ENCODE peak calls at places on chromosome X, in ten cellular contexts. One of them, this sample, is unnamed.

GRCh38 chrX:12770440-12770839 is 20.8 kb upstream of the PRPS2 start:
- DNase-seq in GM23338: peak; percentile 34
- DNase-seq in lower leg skin: no peak
- DNase-seq in ascending aorta: no peak
- DNase-seq in fibroblast of pulmonary artery: peak; percentile 50
- DNase-seq in lung: no peak
- DNase-seq in astrocyte of the spinal cord: peak; percentile 32
- DNase-seq in AG10803: peak; percentile 22
- DNase-seq in tibial artery: no peak
- DNase-seq in A549: no peak
- DNase-seq in this sample: peak; percentile 40

GRCh38 chrX:133928365-133928764 is 57.0 kb downstream of the GPC3 start:
- DNase-seq in GM23338: no peak
- DNase-seq in lower leg skin: no peak
- DNase-seq in ascending aorta: no peak
- DNase-seq in fibroblast of pulmonary artery: no peak
- DNase-seq in lung: no peak
- DNase-seq in astrocyte of the spinal cord: no peak
- DNase-seq in AG10803: no peak
- DNase-seq in tibial artery: no peak
- DNase-seq in A549: no peak
- DNase-seq in this sample: no peak

GRCh38 chrX:24858004-24858746 is 157.6 kb downstream of the ARX start:
- DNase-seq in GM23338: no peak
- DNase-seq in lower leg skin: no peak
- DNase-seq in ascending aorta: no peak
- DNase-seq in fibroblast of pulmonary artery: peak; percentile 78
- DNase-seq in lung: no peak
- DNase-seq in astrocyte of the spinal cord: no peak
- DNase-seq in AG10803: peak; percentile 3
- DNase-seq in tibial artery: no peak
- DNase-seq in A549: no peak
- DNase-seq in this sample: peak; percentile 69

GRCh38 chrX:87636533-87636932 is 118.9 kb downstream of the KLHL4 start:
- DNase-seq in GM23338: no peak
- DNase-seq in lower leg skin: peak; percentile 70
- DNase-seq in ascending aorta: no peak
- DNase-seq in fibroblast of pulmonary artery: no peak
- DNase-seq in lung: no peak
- DNase-seq in astrocyte of the spinal cord: no peak
- DNase-seq in AG10803: no peak
- DNase-seq in tibial artery: no peak
- DNase-seq in A549: no peak
- DNase-seq in this sample: no peak

GRCh38 chrX:54030329-54030728 is 13.9 kb downstream of the PHF8 start:
- DNase-seq in GM23338: no peak
- DNase-seq in lower leg skin: no peak
- DNase-seq in ascending aorta: no peak
- DNase-seq in fibroblast of pulmonary artery: no peak
- DNase-seq in lung: no peak
- DNase-seq in astrocyte of the spinal cord: no peak
- DNase-seq in AG10803: no peak
- DNase-seq in tibial artery: no peak
- DNase-seq in A549: no peak
- DNase-seq in this sample: no peak

GRCh38 chrX:119190736-119191282 is 45.3 kb upstream of the PGRMC1 start:
- DNase-seq in GM23338: no peak
- DNase-seq in lower leg skin: no peak
- DNase-seq in ascending aorta: no peak
- DNase-seq in fibroblast of pulmonary artery: peak; percentile 57
- DNase-seq in lung: no peak
- DNase-seq in astrocyte of the spinal cord: no peak
- DNase-seq in AG10803: peak; percentile 64
- DNase-seq in tibial artery: peak; percentile 23
- DNase-seq in A549: no peak
- DNase-seq in this sample: peak; percentile 57

GRCh38 chrX:14095702-14096101 is 66.0 kb upstream of the GEMIN8 start:
- DNase-seq in GM23338: peak; percentile 74
- DNase-seq in lower leg skin: no peak
- DNase-seq in ascending aorta: no peak
- DNase-seq in fibroblast of pulmonary artery: peak; percentile 74
- DNase-seq in lung: peak; percentile 41
- DNase-seq in astrocyte of the spinal cord: peak; percentile 42
- DNase-seq in AG10803: peak; percentile 60
- DNase-seq in tibial artery: peak; percentile 20
- DNase-seq in A549: no peak
- DNase-seq in this sample: peak; percentile 72

GRCh38 chrX:37380920-37381319 is 31.8 kb downstream of the PRRG1 start:
- DNase-seq in GM23338: no peak
- DNase-seq in lower leg skin: no peak
- DNase-seq in ascending aorta: no peak
- DNase-seq in fibroblast of pulmonary artery: peak; percentile 73
- DNase-seq in lung: no peak
- DNase-seq in astrocyte of the spinal cord: peak; percentile 86
- DNase-seq in AG10803: peak; percentile 21
- DNase-seq in tibial artery: no peak
- DNase-seq in A549: peak; percentile 2
- DNase-seq in this sample: peak; percentile 65

GRCh38 chrX:116173006-116173405 is 2.5 kb downstream of the AGTR2 start:
- DNase-seq in GM23338: no peak
- DNase-seq in lower leg skin: no peak
- DNase-seq in ascending aorta: no peak
- DNase-seq in fibroblast of pulmonary artery: no peak
- DNase-seq in lung: no peak
- DNase-seq in astrocyte of the spinal cord: no peak
- DNase-seq in AG10803: no peak
- DNase-seq in tibial artery: no peak
- DNase-seq in A549: no peak
- DNase-seq in this sample: no peak

GRCh38 chrX:8868906-8869305 is 67.7 kb upstream of the FAM9A start:
- DNase-seq in GM23338: no peak
- DNase-seq in lower leg skin: no peak
- DNase-seq in ascending aorta: no peak
- DNase-seq in fibroblast of pulmonary artery: peak; percentile 50
- DNase-seq in lung: no peak
- DNase-seq in astrocyte of the spinal cord: peak; percentile 50
- DNase-seq in AG10803: peak; percentile 48
- DNase-seq in tibial artery: no peak
- DNase-seq in A549: no peak
- DNase-seq in this sample: peak; percentile 51

GRCh38 chrX:48663241-48663640 is 20.4 kb upstream of the WAS start:
- DNase-seq in GM23338: no peak
- DNase-seq in lower leg skin: peak; percentile 20
- DNase-seq in ascending aorta: no peak
- DNase-seq in fibroblast of pulmonary artery: no peak
- DNase-seq in lung: no peak
- DNase-seq in astrocyte of the spinal cord: no peak
- DNase-seq in AG10803: no peak
- DNase-seq in tibial artery: no peak
- DNase-seq in A549: no peak
- DNase-seq in this sample: peak; percentile 2

GRCh38 chrX:11531226-11531625 is 134.5 kb downstream of the ARHGAP6 start:
- DNase-seq in GM23338: no peak
- DNase-seq in lower leg skin: no peak
- DNase-seq in ascending aorta: no peak
- DNase-seq in fibroblast of pulmonary artery: peak; percentile 55
- DNase-seq in lung: no peak
- DNase-seq in astrocyte of the spinal cord: peak; percentile 37
- DNase-seq in AG10803: no peak
- DNase-seq in tibial artery: no peak
- DNase-seq in A549: no peak
- DNase-seq in this sample: peak; percentile 58

GRCh38 chrX:42748067-42748850 is 29.7 kb downstream of the PPP1R2C start:
- DNase-seq in GM23338: no peak
- DNase-seq in lower leg skin: no peak
- DNase-seq in ascending aorta: no peak
- DNase-seq in fibroblast of pulmonary artery: peak; percentile 65
- DNase-seq in lung: no peak
- DNase-seq in astrocyte of the spinal cord: peak; percentile 38
- DNase-seq in AG10803: peak; percentile 50
- DNase-seq in tibial artery: no peak
- DNase-seq in A549: no peak
- DNase-seq in this sample: peak; percentile 56

GRCh38 chrX:2595258-2595657 is 94.5 kb upstream of the DHRSX start:
- DNase-seq in GM23338: no peak
- DNase-seq in lower leg skin: no peak
- DNase-seq in ascending aorta: no peak
- DNase-seq in fibroblast of pulmonary artery: peak; percentile 28
- DNase-seq in lung: no peak
- DNase-seq in astrocyte of the spinal cord: peak; percentile 49
- DNase-seq in AG10803: peak; percentile 86
- DNase-seq in tibial artery: no peak
- DNase-seq in A549: no peak
- DNase-seq in this sample: peak; percentile 28

GRCh38 chrX:65750674-65751469 is 83.4 kb downstream of the MSN start:
- DNase-seq in GM23338: no peak
- DNase-seq in lower leg skin: peak; percentile 42
- DNase-seq in ascending aorta: no peak
- DNase-seq in fibroblast of pulmonary artery: no peak
- DNase-seq in lung: no peak
- DNase-seq in astrocyte of the spinal cord: no peak
- DNase-seq in AG10803: peak; percentile 12
- DNase-seq in tibial artery: no peak
- DNase-seq in A549: no peak
- DNase-seq in this sample: no peak

DNA sequence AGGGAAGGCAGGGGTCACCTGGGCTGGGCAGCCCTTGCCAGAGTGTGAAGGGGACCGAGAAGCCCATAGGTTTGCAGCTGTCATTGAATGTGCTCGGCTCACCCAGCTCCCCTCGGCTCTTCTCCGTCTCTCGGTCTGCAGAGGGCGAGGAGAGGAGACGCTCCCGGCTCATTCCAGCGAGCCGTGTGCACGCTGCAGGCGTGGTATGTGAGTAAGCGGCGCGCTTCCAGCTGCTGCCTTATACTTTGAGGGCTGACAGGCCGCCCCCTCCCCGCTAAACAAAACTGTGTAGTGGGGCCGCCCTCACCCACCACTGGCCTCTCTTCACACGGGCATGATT is 23.0 kb upstream of the BCORL1 start:
- DNase-seq in GM23338: peak; percentile 40
- DNase-seq in lower leg skin: no peak
- DNase-seq in ascending aorta: no peak
- DNase-seq in fibroblast of pulmonary artery: peak; percentile 13
- DNase-seq in lung: no peak
- DNase-seq in astrocyte of the spinal cord: no peak
- DNase-seq in AG10803: no peak
- DNase-seq in tibial artery: no peak
- DNase-seq in A549: no peak
- DNase-seq in this sample: peak; percentile 16
- H3K4me3 ChIP-seq in GM23338: peak overlapping the region; percentile 36
- H3K4me3 ChIP-seq in lower leg skin: no peak overlapping the region
- H3K4me3 ChIP-seq in ascending aorta: no peak overlapping the region
- H3K4me3 ChIP-seq in fibroblast of pulmonary artery: no peak overlapping the region
- H3K4me3 ChIP-seq in lung: no peak overlapping the region
- H3K4me3 ChIP-seq in astrocyte of the spinal cord: no peak overlapping the region
- H3K4me3 ChIP-seq in AG10803: no peak overlapping the region
- H3K4me3 ChIP-seq in tibial artery: no peak overlapping the region
- H3K4me3 ChIP-seq in A549: no peak overlapping the region
- H3K4me3 ChIP-seq in this sample: no peak overlapping the region

GRCh38 chrX:124151195-124151594 is 181.3 kb upstream of the TEX13D start:
- DNase-seq in GM23338: no peak
- DNase-seq in lower leg skin: no peak
- DNase-seq in ascending aorta: no peak
- DNase-seq in fibroblast of pulmonary artery: no peak
- DNase-seq in lung: no peak
- DNase-seq in astrocyte of the spinal cord: no peak
- DNase-seq in AG10803: no peak
- DNase-seq in tibial artery: no peak
- DNase-seq in A549: no peak
- DNase-seq in this sample: no peak
- TF ChIP-seq CTCF in GM23338: peak; percentile 33
- TF ChIP-seq CTCF in lower leg skin: no peak
- TF ChIP-seq CTCF in ascending aorta: no peak
- TF ChIP-seq CTCF in fibroblast of pulmonary artery: no peak
- TF ChIP-seq CTCF in lung: no peak
- TF ChIP-seq CTCF in astrocyte of the spinal cord: no peak
- TF ChIP-seq CTCF in AG10803: no peak
- TF ChIP-seq CTCF in tibial artery: no peak
- TF ChIP-seq CTCF in A549: no peak
- TF ChIP-seq CTCF in this sample: no peak

DNA sequence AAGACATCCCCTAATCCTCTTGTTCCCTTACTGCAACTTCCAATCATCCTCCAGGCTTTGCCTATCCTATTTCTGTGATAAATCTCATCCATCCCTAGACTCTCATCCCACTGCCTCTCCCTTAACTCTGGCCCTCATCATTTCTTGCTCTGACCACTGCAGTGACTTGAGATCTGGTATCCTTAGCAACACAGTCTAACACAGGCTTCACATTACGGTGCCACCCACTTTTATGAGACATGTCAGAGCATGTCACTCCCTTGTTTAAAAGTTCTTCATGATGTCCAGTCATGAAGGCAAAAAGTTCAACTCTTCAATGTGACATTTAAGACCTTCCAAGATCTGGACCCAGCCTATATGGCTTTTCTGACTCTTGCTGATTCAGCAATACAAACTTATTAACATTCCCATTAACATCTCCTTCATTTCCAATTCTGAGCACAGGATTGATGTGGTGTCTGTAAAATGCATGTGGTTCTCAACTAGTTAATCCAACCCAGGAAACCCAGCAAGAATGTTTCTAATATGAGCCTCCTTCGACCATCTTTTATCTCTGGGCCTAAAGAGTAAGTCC is 64.0 kb downstream of the OR13H1 start:
- DNase-seq in GM23338: no peak
- DNase-seq in lower leg skin: no peak
- DNase-seq in ascending aorta: no peak
- DNase-seq in fibroblast of pulmonary artery: no peak
- DNase-seq in lung: no peak
- DNase-seq in astrocyte of the spinal cord: no peak
- DNase-seq in AG10803: no peak
- DNase-seq in tibial artery: no peak
- DNase-seq in A549: no peak
- DNase-seq in this sample: no peak
- H3K4me3 ChIP-seq in GM23338: no peak overlapping the region
- H3K4me3 ChIP-seq in lower leg skin: no peak overlapping the region
- H3K4me3 ChIP-seq in ascending aorta: no peak overlapping the region
- H3K4me3 ChIP-seq in fibroblast of pulmonary artery: no peak overlapping the region
- H3K4me3 ChIP-seq in lung: no peak overlapping the region
- H3K4me3 ChIP-seq in astrocyte of the spinal cord: no peak overlapping the region
- H3K4me3 ChIP-seq in AG10803: no peak overlapping the region
- H3K4me3 ChIP-seq in tibial artery: no peak overlapping the region
- H3K4me3 ChIP-seq in A549: no peak overlapping the region
- H3K4me3 ChIP-seq in this sample: no peak overlapping the region

DNA sequence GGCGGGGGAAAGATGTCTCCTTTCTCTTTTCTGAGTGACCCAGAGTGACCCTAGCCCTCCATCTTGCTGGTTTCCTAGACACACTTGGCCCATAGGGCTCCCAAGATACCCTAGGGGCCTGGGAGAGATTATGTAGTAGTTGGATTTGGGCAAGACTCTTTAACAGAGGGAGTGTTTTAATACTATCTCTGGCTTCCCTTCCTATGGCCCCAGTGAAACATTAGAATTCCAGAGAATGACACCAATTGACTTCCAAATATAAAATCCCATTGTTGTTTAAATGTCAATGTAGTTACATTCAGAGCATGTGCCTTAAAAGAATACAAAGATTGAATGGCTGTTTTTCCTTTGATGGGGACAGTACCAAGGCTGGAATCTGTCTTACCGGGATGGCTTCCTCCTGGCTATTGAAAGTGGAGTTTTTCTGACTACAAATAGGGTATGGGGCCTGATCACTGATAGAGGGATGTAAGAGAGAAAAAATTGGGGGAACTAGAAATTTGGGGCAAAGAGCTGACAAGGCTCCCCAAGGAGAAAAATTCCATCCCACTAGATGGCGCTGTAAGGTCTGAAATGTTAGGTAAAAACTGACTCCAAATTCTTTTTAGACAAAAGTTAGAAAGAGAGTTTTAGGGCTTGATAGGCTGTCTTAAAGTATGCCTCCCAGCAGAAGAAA is 10.7 kb downstream of the TENT5D start:
- DNase-seq in GM23338: peak; percentile 40
- DNase-seq in lower leg skin: no peak
- DNase-seq in ascending aorta: no peak
- DNase-seq in fibroblast of pulmonary artery: peak; percentile 2
- DNase-seq in lung: no peak
- DNase-seq in astrocyte of the spinal cord: no peak
- DNase-seq in AG10803: no peak
- DNase-seq in tibial artery: no peak
- DNase-seq in A549: no peak
- DNase-seq in this sample: peak; percentile 3
- TF ChIP-seq CTCF in GM23338: peak; percentile 31
- TF ChIP-seq CTCF in lower leg skin: no peak
- TF ChIP-seq CTCF in ascending aorta: no peak
- TF ChIP-seq CTCF in fibroblast of pulmonary artery: no peak
- TF ChIP-seq CTCF in lung: no peak
- TF ChIP-seq CTCF in astrocyte of the spinal cord: no peak
- TF ChIP-seq CTCF in AG10803: no peak
- TF ChIP-seq CTCF in tibial artery: no peak
- TF ChIP-seq CTCF in A549: no peak
- TF ChIP-seq CTCF in this sample: no peak

This sample was measured in cardiac fibroblast.